ENCODE peak calls at places on chromosomes 6 and 20, in six cellular contexts. O is hepatocyte, H is heart right ventricle, G is kidney, D is stomach, Q is esophagus squamous epithelium. C is an unnamed sample. For H3K4me1, the result is how much of the 10 kb centered on the place peaks cover.

GRCh38 chr6:143677891-143678737 is at the start of gene PHACTR2:
- DNase-seq in O (peak), H (peak), G (peak), D (peak), Q (no peak), C (peak)

GRCh38 chr6:94751641-94752329 is 825.5 kb upstream of the MANEA start:
- DNase-seq in O (no peak), H (no peak), G (no peak), D (no peak), Q (no peak), C (no peak)

GRCh38 chr6:67328269-67328668 is 1306.8 kb upstream of the ADGRB3 start:
- DNase-seq in O (no peak), H (no peak), G (no peak), D (no peak), Q (no peak), C (no peak)

GRCh38 chr6:32087574-32088486 is 21.3 kb downstream of the TNXB start:
- DNase-seq in O (peak), H (peak), G (peak), D (peak), Q (no peak), C (no peak)

GRCh38 chr6:133764011-133764812 is 124.7 kb upstream of the TCF21 start:
- DNase-seq in O (no peak), H (no peak), G (no peak), D (no peak), Q (no peak), C (no peak)

GRCh38 chr20:1005452-1006027 is 3.4 kb upstream of the RSPO4 start:
- DNase-seq in O (peak), H (no peak), G (no peak), D (no peak), Q (no peak), C (peak)

GRCh38 chr6:154865291-154865690 is 129.8 kb upstream of the TIAM2 start:
- DNase-seq in O (no peak), H (no peak), G (no peak), D (no peak), Q (no peak), C (no peak)

GRCh38 chr6:136791296-136792065 is 796 bp downstream of the MAP3K5 start:
- DNase-seq in O (peak), H (peak), G (peak), D (peak), Q (no peak), C (peak)

GRCh38 chr6:151958332-151958731 is 150.8 kb downstream of the ESR1 start:
- DNase-seq in O (no peak), H (no peak), G (no peak), D (no peak), Q (no peak), C (no peak)

GRCh38 chr6:61867635-61868034 is 418.4 kb downstream of the KHDRBS2 start:
- DNase-seq in O (no peak), H (no peak), G (no peak), D (no peak), Q (no peak), C (no peak)

GRCh38 chr20:3648941-3649340 is 14.3 kb downstream of the GFRA4 start:
- DNase-seq in O (no peak), H (no peak), G (no peak), D (no peak), Q (no peak), C (no peak)

GRCh38 chr6:121858976-121859375 is 423.5 kb downstream of the GJA1 start:
- DNase-seq in O (no peak), H (no peak), G (no peak), D (no peak), Q (no peak), C (no peak)

GRCh38 chr20:10547276-10548114 is 112.4 kb downstream of the SLX4IP start:
- DNase-seq in O (no peak), H (no peak), G (no peak), D (no peak), Q (no peak), C (no peak)

GRCh38 chr6:145749632-145750031 is 14.3 kb upstream of the EPM2A start:
- DNase-seq in O (peak), H (no peak), G (no peak), D (no peak), Q (no peak), C (no peak)

GRCh38 chr20:10667560-10668167 is 6.1 kb downstream of the JAG1 start:
- DNase-seq in O (no peak), H (no peak), G (no peak), D (no peak), Q (no peak), C (no peak)

GRCh38 chr6:110137924-110138887 is 41.3 kb downstream of the WASF1 start:
- DNase-seq in O (no peak), H (no peak), G (no peak), D (no peak), Q (no peak), C (no peak)

GRCh38 chr6:159037746-159038290 is 7.0 kb downstream of the TAGAP start:
- DNase-seq in O (no peak), H (no peak), G (no peak), D (no peak), Q (no peak), C (no peak)

GRCh38 chr6:5159162-5159561 is 74.0 kb downstream of the PPP1R3G start:
- DNase-seq in O (no peak), H (no peak), G (no peak), D (no peak), Q (no peak), C (no peak)

GRCh38 chr6:40346241-40346640 is 240.9 kb downstream of the LRFN2 start:
- DNase-seq in O (no peak), H (no peak), G (no peak), D (no peak), Q (no peak), C (no peak)

GRCh38 chr6:75199856-75200255 is 6.0 kb downstream of the COL12A1 start:
- DNase-seq in O (no peak), H (no peak), G (no peak), D (no peak), Q (no peak), C (no peak)

GRCh38 chr20:17643531-17644188 is 38.4 kb downstream of the RRBP1 start:
- DNase-seq in O (no peak), H (no peak), G (peak), D (no peak), Q (no peak), C (no peak)
- H3K4me1 ChIP-seq in O (under half), H (half or more), G (under half), D (half or more), Q (under half), C (under half)

GRCh38 chr20:36885355-36885754 is 9.4 kb downstream of the TLDC2 start:
- DNase-seq in O (no peak), H (no peak), G (no peak), D (no peak), Q (no peak), C (no peak)
- TF ChIP-seq CTCF in O (no peak), H (peak), G (peak), D (no peak), Q (no peak), C (peak)

GRCh38 chr20:45338121-45339030 is 9.8 kb downstream of the SDC4 start:
- DNase-seq in O (peak), H (no peak), G (no peak), D (no peak), Q (no peak), C (no peak)
- H3K4me1 ChIP-seq in O (half or more), H (half or more), G (half or more), D (half or more), Q (half or more), C (half or more)

GRCh38 chr6:107129370-107129925 is 14.1 kb upstream of the BEND3 start:
- DNase-seq in O (peak), H (no peak), G (no peak), D (no peak), Q (no peak), C (no peak)

GRCh38 chr6:107128175-107128574 is 12.9 kb upstream of the BEND3 start:
- DNase-seq in O (no peak), H (no peak), G (no peak), D (no peak), Q (no peak), C (no peak)

GRCh38 chr6:107128577-107128976 is 13.3 kb upstream of the BEND3 start:
- DNase-seq in O (no peak), H (no peak), G (no peak), D (no peak), Q (no peak), C (no peak)

GRCh38 chr6:107132330-107132954 is 17.1 kb upstream of the BEND3 start:
- DNase-seq in O (peak), H (no peak), G (no peak), D (no peak), Q (no peak), C (peak)
- TF ChIP-seq CTCF in O (peak), H (peak), G (peak), D (no peak), Q (peak), C (peak)

GRCh38 chr20:57688864-57689263 is 21.0 kb downstream of the PMEPA1 start:
- DNase-seq in O (no peak), H (peak), G (no peak), D (no peak), Q (no peak), C (no peak)

GRCh38 chr20:57689745-57690481 is 19.9 kb downstream of the PMEPA1 start:
- DNase-seq in O (no peak), H (no peak), G (no peak), D (no peak), Q (no peak), C (no peak)

GRCh38 chr20:57685134-57685851 is 24.5 kb downstream of the PMEPA1 start:
- DNase-seq in O (no peak), H (peak), G (no peak), D (no peak), Q (no peak), C (no peak)

GRCh38 chr20:57688295-57688694 is 21.5 kb downstream of the PMEPA1 start:
- DNase-seq in O (no peak), H (no peak), G (no peak), D (no peak), Q (no peak), C (no peak)

DNA sequence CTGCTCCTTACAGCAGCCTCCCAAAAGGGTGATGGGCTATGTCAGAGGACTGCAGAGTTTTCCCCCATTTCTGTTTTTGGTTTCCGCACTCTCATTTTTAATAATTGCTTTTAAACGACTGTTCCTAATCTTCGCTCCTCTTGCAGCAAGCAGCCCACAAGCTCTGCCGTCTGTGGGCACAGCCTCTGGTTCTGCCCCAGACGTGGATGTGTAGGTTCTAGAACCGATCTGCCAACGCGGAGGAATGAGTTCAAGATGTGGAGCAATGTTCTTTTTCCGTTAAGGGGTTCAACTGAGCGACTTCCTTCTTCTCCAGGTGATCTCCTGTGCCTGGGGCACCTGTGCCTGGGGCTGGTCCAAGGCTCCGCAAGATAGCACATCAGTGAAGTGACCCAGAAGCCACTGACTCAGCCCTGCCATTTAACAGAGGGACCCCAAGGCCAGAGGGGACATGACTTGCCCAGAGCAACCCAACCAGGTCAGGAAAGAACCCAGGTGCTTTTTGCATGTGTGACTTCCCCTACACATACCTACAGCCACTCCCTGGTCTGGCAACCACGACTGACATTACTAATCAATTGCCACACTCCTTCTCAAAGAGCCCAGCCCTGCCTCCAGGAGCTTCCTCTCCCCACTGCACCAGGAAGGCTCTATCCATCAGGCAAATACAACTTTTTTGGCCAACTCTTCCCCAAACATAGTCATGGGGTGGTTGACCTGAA is 22.7 kb downstream of the PMEPA1 start:
- DNase-seq in O (no peak), H (no peak), G (no peak), D (peak), Q (no peak), C (no peak)
- H3K4me1 ChIP-seq in O (under half), H (half or more), G (under half), D (under half), Q (under half), C (under half)

DNA sequence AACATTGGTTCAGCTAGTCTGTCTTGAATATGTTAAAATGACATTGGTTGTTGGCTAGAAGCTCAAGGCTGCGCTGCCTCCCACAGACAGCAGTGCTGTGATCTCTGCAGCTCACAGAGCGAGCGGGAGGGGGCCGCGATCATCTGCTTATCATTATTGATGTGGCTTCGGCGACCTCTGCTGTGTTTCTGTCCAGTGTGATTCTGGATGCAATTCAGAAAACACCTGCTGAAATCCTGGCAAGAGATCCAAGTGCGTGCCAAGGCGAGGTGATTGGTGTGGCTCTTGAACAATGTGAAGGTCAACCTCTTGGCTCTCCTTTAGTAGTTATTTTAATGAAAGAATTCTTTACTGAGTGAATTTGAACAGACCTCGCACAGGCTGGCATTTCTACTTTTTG is 142.3 kb upstream of the SASH1 start:
- DNase-seq in O (no peak), H (no peak), G (no peak), D (peak), Q (no peak), C (no peak)
- TF ChIP-seq CTCF in O (no peak), H (no peak), G (no peak), D (no peak), Q (no peak), C (no peak)

GRCh38 chr6:7145269-7146078 is 37.7 kb downstream of the RREB1 start:
- DNase-seq in O (no peak), H (no peak), G (no peak), D (peak), Q (no peak), C (peak)

GRCh38 chr6:7150381-7151064 is 42.8 kb downstream of the RREB1 start:
- DNase-seq in O (no peak), H (no peak), G (peak), D (no peak), Q (no peak), C (no peak)

GRCh38 chr6:7147051-7147671 is 39.4 kb downstream of the RREB1 start:
- DNase-seq in O (no peak), H (no peak), G (no peak), D (no peak), Q (no peak), C (no peak)

GRCh38 chr6:7146079-7146828 is 38.5 kb downstream of the RREB1 start:
- DNase-seq in O (peak), H (peak), G (peak), D (peak), Q (no peak), C (no peak)

GRCh38 chr6:7148100-7148822 is 40.5 kb downstream of the RREB1 start:
- DNase-seq in O (no peak), H (no peak), G (no peak), D (no peak), Q (no peak), C (no peak)
- H3K4me1 ChIP-seq in O (half or more), H (half or more), G (under half), D (half or more), Q (under half), C (half or more)

DNA sequence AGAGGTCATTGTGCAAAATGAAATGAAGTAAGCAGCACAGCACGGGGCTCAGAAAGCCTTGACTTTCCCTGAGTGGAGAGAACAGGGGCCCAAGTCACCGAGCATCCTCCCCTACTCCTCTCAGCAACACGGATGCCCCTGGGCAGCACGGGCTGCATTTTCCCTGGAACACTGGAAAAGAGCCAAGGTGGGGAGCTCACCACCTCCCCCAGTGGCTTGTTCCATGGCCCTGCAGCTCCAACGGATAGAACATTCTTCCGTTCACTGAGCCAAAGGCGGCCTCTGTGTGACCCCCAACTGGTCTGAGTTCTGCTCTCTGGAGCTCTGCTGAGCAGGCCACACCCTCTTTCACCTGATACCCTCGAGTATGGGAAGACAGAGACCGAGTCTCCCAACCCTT is 20.8 kb upstream of the EMILIN3 start:
- DNase-seq in O (peak), H (no peak), G (no peak), D (no peak), Q (no peak), C (no peak)
- TF ChIP-seq CTCF in O (peak), H (no peak), G (no peak), D (no peak), Q (no peak), C (peak)

GRCh38 chr20:6707231-6707870 is 60.1 kb upstream of the BMP2 start:
- DNase-seq in O (no peak), H (no peak), G (no peak), D (no peak), Q (no peak), C (peak)
- H3K4me1 ChIP-seq in O (half or more), H (under half), G (under half), D (under half), Q (under half), C (half or more)